ENCODE peak calls at places on chromosomes 3 and 15, in eight cellular contexts. One of them, this sample, is unnamed.

GRCh38 chr3:194632211-194632982 is 822 bp downstream of the TMEM44 start:
- DNase-seq in NCI-H2029 treated with DMSO at 0.1 percent for 48 hours: no peak
- DNase-seq in naive thymus-derived CD4-positive, alpha-beta T cell: no peak
- DNase-seq in fibroblast of lung: no peak
- DNase-seq in germinal center: peak; percentile 14
- DNase-seq in smooth muscle cell of the brain vasculature: no peak
- DNase-seq in omental fat pad: no peak
- DNase-seq in activated CD4-positive, CD25-positive, alpha-beta regulatory T cell: no peak
- DNase-seq in this sample: no peak

GRCh38 chr3:16130066-16130465 is 44.4 kb upstream of the GALNT15 start:
- DNase-seq in NCI-H2029 treated with DMSO at 0.1 percent for 48 hours: no peak
- DNase-seq in naive thymus-derived CD4-positive, alpha-beta T cell: no peak
- DNase-seq in fibroblast of lung: peak; percentile 95
- DNase-seq in germinal center: no peak
- DNase-seq in smooth muscle cell of the brain vasculature: peak; percentile 79
- DNase-seq in omental fat pad: no peak
- DNase-seq in activated CD4-positive, CD25-positive, alpha-beta regulatory T cell: no peak
- DNase-seq in this sample: no peak

GRCh38 chr3:71428841-71429609 is 154.5 kb downstream of the FOXP1 start:
- DNase-seq in NCI-H2029 treated with DMSO at 0.1 percent for 48 hours: no peak
- DNase-seq in naive thymus-derived CD4-positive, alpha-beta T cell: no peak
- DNase-seq in fibroblast of lung: peak; percentile 75
- DNase-seq in germinal center: no peak
- DNase-seq in smooth muscle cell of the brain vasculature: no peak
- DNase-seq in omental fat pad: no peak
- DNase-seq in activated CD4-positive, CD25-positive, alpha-beta regulatory T cell: no peak
- DNase-seq in this sample: no peak

GRCh38 chr3:128482175-128482856 is 10.7 kb downstream of the GATA2 start:
- DNase-seq in NCI-H2029 treated with DMSO at 0.1 percent for 48 hours: no peak
- DNase-seq in naive thymus-derived CD4-positive, alpha-beta T cell: no peak
- DNase-seq in fibroblast of lung: peak; percentile 55
- DNase-seq in germinal center: no peak
- DNase-seq in smooth muscle cell of the brain vasculature: no peak
- DNase-seq in omental fat pad: no peak
- DNase-seq in activated CD4-positive, CD25-positive, alpha-beta regulatory T cell: no peak
- DNase-seq in this sample: no peak

GRCh38 chr3:194715022-194715800 is 29.5 kb downstream of the FAM43A start:
- DNase-seq in NCI-H2029 treated with DMSO at 0.1 percent for 48 hours: no peak
- DNase-seq in naive thymus-derived CD4-positive, alpha-beta T cell: no peak
- DNase-seq in fibroblast of lung: no peak
- DNase-seq in germinal center: no peak
- DNase-seq in smooth muscle cell of the brain vasculature: no peak
- DNase-seq in omental fat pad: no peak
- DNase-seq in activated CD4-positive, CD25-positive, alpha-beta regulatory T cell: no peak
- DNase-seq in this sample: no peak

GRCh38 chr3:113092746-113093145 is 102.0 kb downstream of the GTPBP8 start:
- DNase-seq in NCI-H2029 treated with DMSO at 0.1 percent for 48 hours: no peak
- DNase-seq in naive thymus-derived CD4-positive, alpha-beta T cell: no peak
- DNase-seq in fibroblast of lung: no peak
- DNase-seq in germinal center: no peak
- DNase-seq in smooth muscle cell of the brain vasculature: no peak
- DNase-seq in omental fat pad: no peak
- DNase-seq in activated CD4-positive, CD25-positive, alpha-beta regulatory T cell: no peak
- DNase-seq in this sample: no peak

GRCh38 chr3:46368569-46368968 is 2.2 kb upstream of the CCR5 start:
- DNase-seq in NCI-H2029 treated with DMSO at 0.1 percent for 48 hours: no peak
- DNase-seq in naive thymus-derived CD4-positive, alpha-beta T cell: no peak
- DNase-seq in fibroblast of lung: no peak
- DNase-seq in germinal center: peak; percentile 20
- DNase-seq in smooth muscle cell of the brain vasculature: no peak
- DNase-seq in omental fat pad: no peak
- DNase-seq in activated CD4-positive, CD25-positive, alpha-beta regulatory T cell: no peak
- DNase-seq in this sample: peak; percentile 29

GRCh38 chr3:14890470-14890869 is 56.9 kb upstream of the NR2C2 start:
- DNase-seq in NCI-H2029 treated with DMSO at 0.1 percent for 48 hours: no peak
- DNase-seq in naive thymus-derived CD4-positive, alpha-beta T cell: no peak
- DNase-seq in fibroblast of lung: no peak
- DNase-seq in germinal center: no peak
- DNase-seq in smooth muscle cell of the brain vasculature: no peak
- DNase-seq in omental fat pad: no peak
- DNase-seq in activated CD4-positive, CD25-positive, alpha-beta regulatory T cell: no peak
- DNase-seq in this sample: no peak

GRCh38 chr3:189273736-189274135 is 102.0 kb downstream of the TPRG1 start:
- DNase-seq in NCI-H2029 treated with DMSO at 0.1 percent for 48 hours: no peak
- DNase-seq in naive thymus-derived CD4-positive, alpha-beta T cell: no peak
- DNase-seq in fibroblast of lung: no peak
- DNase-seq in germinal center: no peak
- DNase-seq in smooth muscle cell of the brain vasculature: no peak
- DNase-seq in omental fat pad: no peak
- DNase-seq in activated CD4-positive, CD25-positive, alpha-beta regulatory T cell: no peak
- DNase-seq in this sample: no peak

GRCh38 chr15:99930696-99931095 is 197.5 kb upstream of the LYSMD4 start:
- DNase-seq in NCI-H2029 treated with DMSO at 0.1 percent for 48 hours: no peak
- DNase-seq in naive thymus-derived CD4-positive, alpha-beta T cell: no peak
- DNase-seq in fibroblast of lung: no peak
- DNase-seq in germinal center: no peak
- DNase-seq in smooth muscle cell of the brain vasculature: no peak
- DNase-seq in omental fat pad: no peak
- DNase-seq in activated CD4-positive, CD25-positive, alpha-beta regulatory T cell: no peak
- DNase-seq in this sample: no peak

GRCh38 chr3:31412832-31413231 is 119.9 kb upstream of the STT3B start:
- DNase-seq in NCI-H2029 treated with DMSO at 0.1 percent for 48 hours: no peak
- DNase-seq in naive thymus-derived CD4-positive, alpha-beta T cell: no peak
- DNase-seq in fibroblast of lung: peak; percentile 85
- DNase-seq in germinal center: no peak
- DNase-seq in smooth muscle cell of the brain vasculature: no peak
- DNase-seq in omental fat pad: no peak
- DNase-seq in activated CD4-positive, CD25-positive, alpha-beta regulatory T cell: no peak
- DNase-seq in this sample: no peak

GRCh38 chr3:172029425-172030128 is 9.8 kb upstream of the FNDC3B start:
- DNase-seq in NCI-H2029 treated with DMSO at 0.1 percent for 48 hours: peak; percentile 74
- DNase-seq in naive thymus-derived CD4-positive, alpha-beta T cell: no peak
- DNase-seq in fibroblast of lung: no peak
- DNase-seq in germinal center: no peak
- DNase-seq in smooth muscle cell of the brain vasculature: no peak
- DNase-seq in omental fat pad: no peak
- DNase-seq in activated CD4-positive, CD25-positive, alpha-beta regulatory T cell: no peak
- DNase-seq in this sample: no peak

GRCh38 chr3:25648107-25648535 is 16.6 kb downstream of the TOP2B start:
- DNase-seq in NCI-H2029 treated with DMSO at 0.1 percent for 48 hours: peak; percentile 95
- DNase-seq in naive thymus-derived CD4-positive, alpha-beta T cell: peak; percentile 84
- DNase-seq in fibroblast of lung: peak; percentile 63
- DNase-seq in germinal center: peak; percentile 66
- DNase-seq in smooth muscle cell of the brain vasculature: peak; percentile 72
- DNase-seq in omental fat pad: peak; percentile 78
- DNase-seq in activated CD4-positive, CD25-positive, alpha-beta regulatory T cell: peak; percentile 63
- DNase-seq in this sample: peak; percentile 67

GRCh38 chr15:65663521-65663920 is 41.8 kb downstream of the SLC24A1 start:
- DNase-seq in NCI-H2029 treated with DMSO at 0.1 percent for 48 hours: no peak
- DNase-seq in naive thymus-derived CD4-positive, alpha-beta T cell: no peak
- DNase-seq in fibroblast of lung: no peak
- DNase-seq in germinal center: peak; percentile 72
- DNase-seq in smooth muscle cell of the brain vasculature: no peak
- DNase-seq in omental fat pad: no peak
- DNase-seq in activated CD4-positive, CD25-positive, alpha-beta regulatory T cell: no peak
- DNase-seq in this sample: no peak